ENCODE peak calls at places on chromosome 10, in four cellular contexts. One of them, this sample, is unnamed.

GRCh38 chr10:124588736-124589451 is 127.3 kb downstream of the LHPP start:
- DNase-seq in GM12865: no peak
- DNase-seq in AG10803: no peak
- DNase-seq in colonic mucosa: peak
- DNase-seq in this sample: peak

GRCh38 chr10:43069597-43069996 is 7.3 kb upstream of the RET start:
- DNase-seq in GM12865: no peak
- DNase-seq in AG10803: no peak
- DNase-seq in colonic mucosa: no peak
- DNase-seq in this sample: no peak

GRCh38 chr10:51699145-51699474 is 285 bp downstream of the CSTF2T start:
- DNase-seq in GM12865: no peak
- DNase-seq in AG10803: no peak
- DNase-seq in colonic mucosa: no peak
- DNase-seq in this sample: no peak

GRCh38 chr10:99809931-99810615 is 27.6 kb downstream of the ABCC2 start:
- DNase-seq in GM12865: no peak
- DNase-seq in AG10803: peak
- DNase-seq in colonic mucosa: no peak
- DNase-seq in this sample: peak

GRCh38 chr10:24894309-24894708 is 58.1 kb downstream of the PRTFDC1 start:
- DNase-seq in GM12865: no peak
- DNase-seq in AG10803: peak
- DNase-seq in colonic mucosa: no peak
- DNase-seq in this sample: peak

GRCh38 chr10:11824376-11824775 is 1.2 kb downstream of the PROSER2 start:
- DNase-seq in GM12865: no peak
- DNase-seq in AG10803: peak
- DNase-seq in colonic mucosa: no peak
- DNase-seq in this sample: peak

GRCh38 chr10:80357000-80357803 is 621 bp downstream of the DYDC2 start:
- DNase-seq in GM12865: no peak
- DNase-seq in AG10803: no peak
- DNase-seq in colonic mucosa: no peak
- DNase-seq in this sample: no peak

GRCh38 chr10:116712499-116712898 is 29.9 kb downstream of the HSPA12A start:
- DNase-seq in GM12865: no peak
- DNase-seq in AG10803: no peak
- DNase-seq in colonic mucosa: no peak
- DNase-seq in this sample: no peak

GRCh38 chr10:118041316-118041715 is 5.4 kb downstream of the RAB11FIP2 start:
- DNase-seq in GM12865: no peak
- DNase-seq in AG10803: peak
- DNase-seq in colonic mucosa: no peak
- DNase-seq in this sample: peak

GRCh38 chr10:80158598-80159127 is 26.1 kb downstream of the PLAC9 start:
- DNase-seq in GM12865: no peak
- DNase-seq in AG10803: peak
- DNase-seq in colonic mucosa: peak
- DNase-seq in this sample: peak

GRCh38 chr10:91043173-91043910 is 122.5 kb upstream of the ANKRD1 start:
- DNase-seq in GM12865: peak
- DNase-seq in AG10803: peak
- DNase-seq in colonic mucosa: no peak
- DNase-seq in this sample: peak

GRCh38 chr10:123287594-123288247 is 133.5 kb downstream of the BUB3 start:
- DNase-seq in GM12865: peak
- DNase-seq in AG10803: no peak
- DNase-seq in colonic mucosa: no peak
- DNase-seq in this sample: peak

GRCh38 chr10:73095479-73096021 is 1.1 kb downstream of the P4HA1 start:
- DNase-seq in GM12865: peak
- DNase-seq in AG10803: peak
- DNase-seq in colonic mucosa: peak
- DNase-seq in this sample: peak

GRCh38 chr10:132133449-132134291 is 53.1 kb upstream of the DPYSL4 start:
- DNase-seq in GM12865: no peak
- DNase-seq in AG10803: no peak
- DNase-seq in colonic mucosa: no peak
- DNase-seq in this sample: no peak

GRCh38 chr10:3787816-3788215 is 2.8 kb upstream of the KLF6 start:
- DNase-seq in GM12865: no peak
- DNase-seq in AG10803: no peak
- DNase-seq in colonic mucosa: peak
- DNase-seq in this sample: no peak

GRCh38 chr10:128375171-128375570 is 248.9 kb upstream of the MKI67 start:
- DNase-seq in GM12865: no peak
- DNase-seq in AG10803: no peak
- DNase-seq in colonic mucosa: no peak
- DNase-seq in this sample: no peak

GRCh38 chr10:105973252-105973877 is 1191.1 kb downstream of the SORCS1 start:
- DNase-seq in GM12865: no peak
- DNase-seq in AG10803: no peak
- DNase-seq in colonic mucosa: no peak
- DNase-seq in this sample: no peak

GRCh38 chr10:86439544-86439943 is 72.9 kb upstream of the GRID1 start:
- DNase-seq in GM12865: no peak
- DNase-seq in AG10803: peak
- DNase-seq in colonic mucosa: peak
- DNase-seq in this sample: peak
- TF ChIP-seq CTCF in GM12865: no peak
- TF ChIP-seq CTCF in AG10803: peak
- TF ChIP-seq CTCF in colonic mucosa: no peak
- TF ChIP-seq CTCF in this sample: no peak

GRCh38 chr10:62014510-62014909 is 113.0 kb downstream of the ARID5B start:
- DNase-seq in GM12865: no peak
- DNase-seq in AG10803: no peak
- DNase-seq in colonic mucosa: no peak
- DNase-seq in this sample: no peak

GRCh38 chr10:62018141-62018911 is 116.8 kb downstream of the ARID5B start:
- DNase-seq in GM12865: no peak
- DNase-seq in AG10803: no peak
- DNase-seq in colonic mucosa: no peak
- DNase-seq in this sample: no peak

GRCh38 chr10:62016477-62017140 is 115.1 kb downstream of the ARID5B start:
- DNase-seq in GM12865: no peak
- DNase-seq in AG10803: peak
- DNase-seq in colonic mucosa: no peak
- DNase-seq in this sample: peak

GRCh38 chr10:62017141-62017870 is 115.8 kb downstream of the ARID5B start:
- DNase-seq in GM12865: no peak
- DNase-seq in AG10803: peak
- DNase-seq in colonic mucosa: no peak
- DNase-seq in this sample: peak

DNA sequence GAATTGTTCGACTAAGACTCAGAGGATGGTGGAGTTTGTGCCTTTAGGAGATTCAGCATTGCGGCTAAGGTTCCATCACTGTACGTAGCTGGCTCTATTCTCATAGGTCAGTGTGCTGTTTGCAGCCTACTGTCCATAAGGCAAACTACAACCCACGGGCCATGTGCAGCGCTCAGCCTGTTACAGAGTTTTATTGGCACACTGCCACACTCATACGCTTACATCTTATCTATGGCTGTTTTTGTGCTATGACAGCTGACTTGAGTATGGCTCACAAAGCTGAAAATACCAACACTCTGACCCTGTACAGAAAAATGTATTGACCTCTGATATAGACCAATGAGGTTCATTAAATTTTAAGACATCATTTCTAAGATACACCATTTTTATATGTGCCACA is 114.5 kb downstream of the ARID5B start:
- DNase-seq in GM12865: no peak
- DNase-seq in AG10803: no peak
- DNase-seq in colonic mucosa: no peak
- DNase-seq in this sample: no peak
- H3K4me3 ChIP-seq in GM12865: no peak
- H3K4me3 ChIP-seq in AG10803: no peak
- H3K4me3 ChIP-seq in colonic mucosa: no peak
- H3K4me3 ChIP-seq in this sample: no peak

DNA sequence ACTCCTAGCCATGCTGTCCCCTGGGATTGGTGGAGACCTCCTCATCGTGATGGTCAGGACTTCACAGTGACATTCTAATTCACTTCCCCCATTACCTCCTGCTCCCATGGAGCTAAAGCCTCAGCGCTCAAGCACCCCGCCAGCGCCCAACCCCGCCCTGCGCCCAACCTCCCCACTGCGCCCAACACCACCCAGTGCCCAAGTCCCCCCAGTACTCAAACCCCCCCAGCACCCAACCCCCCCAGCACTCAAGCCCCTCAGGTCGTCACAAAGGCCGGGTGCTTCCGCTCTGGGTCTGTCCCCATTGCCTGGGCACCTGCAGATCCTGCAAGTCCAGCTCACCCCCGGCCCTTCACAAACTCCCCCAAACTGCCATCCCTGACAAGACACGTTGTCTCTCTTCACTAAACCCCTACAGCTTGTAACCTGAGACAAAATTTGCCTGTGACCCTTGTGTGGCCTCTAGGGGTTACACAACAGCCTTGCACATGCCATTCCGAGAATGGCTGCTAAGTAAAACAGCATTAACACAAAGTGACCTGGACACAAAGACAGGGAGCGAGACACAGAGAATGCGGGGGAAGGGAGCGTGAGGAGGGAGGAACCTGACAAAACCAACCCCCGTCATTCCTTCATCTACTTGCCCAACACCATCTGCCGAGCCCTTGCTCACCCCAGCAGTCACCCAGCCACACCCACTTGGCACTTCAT is 107.8 kb downstream of the ADARB2 start:
- DNase-seq in GM12865: no peak
- DNase-seq in AG10803: no peak
- DNase-seq in colonic mucosa: no peak
- DNase-seq in this sample: no peak
- TF ChIP-seq CTCF in GM12865: no peak
- TF ChIP-seq CTCF in AG10803: no peak
- TF ChIP-seq CTCF in colonic mucosa: no peak
- TF ChIP-seq CTCF in this sample: no peak

DNA sequence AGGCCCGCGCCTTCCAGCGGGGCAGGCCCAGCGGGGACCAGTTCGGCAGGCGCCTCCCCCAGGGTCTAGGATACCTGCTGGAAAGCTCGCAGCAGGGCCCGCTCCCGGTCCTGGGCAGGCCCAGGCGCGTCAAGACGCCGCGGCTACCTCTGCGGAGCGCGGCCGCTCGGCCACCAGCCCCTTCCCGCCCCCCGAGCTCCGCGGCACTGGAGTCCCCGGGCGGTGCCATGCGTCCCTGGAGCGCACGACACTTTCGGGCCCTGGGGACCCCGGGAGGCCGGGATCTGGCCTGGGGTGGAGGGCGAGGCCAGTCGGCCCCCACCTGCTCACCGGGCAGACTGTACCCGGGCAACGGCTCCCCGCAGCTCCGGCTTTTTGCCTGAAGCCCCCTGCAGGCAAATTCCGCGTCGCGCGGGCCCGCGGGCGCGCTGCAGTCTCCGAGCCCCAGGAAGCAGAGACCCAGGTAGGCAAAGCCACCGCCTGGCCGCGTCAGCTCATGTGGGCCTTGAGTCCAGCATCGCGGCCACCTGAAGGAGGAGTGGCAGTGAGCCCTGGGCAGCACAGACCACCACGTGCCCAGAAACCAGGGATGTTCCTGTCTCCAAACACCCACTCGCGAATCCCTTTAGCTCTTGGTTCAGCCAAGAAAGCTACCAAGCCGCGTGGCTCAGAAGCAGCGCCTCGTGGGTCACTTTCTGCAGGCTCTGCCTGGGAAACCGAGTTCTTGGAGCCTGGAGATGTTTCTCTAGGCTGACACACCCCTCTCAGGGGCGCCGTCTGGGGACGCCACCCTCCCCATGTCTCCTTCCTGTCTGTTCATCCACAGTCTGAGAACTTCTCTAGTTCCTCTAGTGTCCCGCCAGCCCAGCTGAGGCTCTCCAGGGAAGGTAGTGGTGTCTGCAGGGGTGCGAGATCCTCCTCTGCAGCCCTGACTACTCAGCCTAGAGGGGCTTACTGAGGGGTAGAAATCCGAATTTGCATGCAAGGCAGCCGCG is 46.1 kb upstream of the APBB1IP start:
- DNase-seq in GM12865: peak
- DNase-seq in AG10803: no peak
- DNase-seq in colonic mucosa: no peak
- DNase-seq in this sample: no peak
- H3K4me3 ChIP-seq in GM12865: peak
- H3K4me3 ChIP-seq in AG10803: no peak
- H3K4me3 ChIP-seq in colonic mucosa: no peak
- H3K4me3 ChIP-seq in this sample: no peak

This sample was measured in fibroblast of mammary gland.